ENCODE peak calls at places on chromosome 12, in nine cellular contexts. One of them, this sample, is unnamed.

GRCh38 chr12:18283776-18284175 is 22.5 kb downstream of the PIK3C2G start:
- DNase-seq in Panc1: no peak
- DNase-seq in A549: no peak
- DNase-seq in GM12878: no peak
- DNase-seq in HCT116: no peak
- DNase-seq in GM23338: peak
- DNase-seq in HepG2: no peak
- DNase-seq in SK-N-SH: no peak
- DNase-seq in K562: no peak
- DNase-seq in this sample: no peak

GRCh38 chr12:65195387-65196055 is 26.1 kb downstream of the LEMD3 start:
- DNase-seq in Panc1: no peak
- DNase-seq in A549: no peak
- DNase-seq in GM12878: no peak
- DNase-seq in HCT116: no peak
- DNase-seq in GM23338: peak
- DNase-seq in HepG2: no peak
- DNase-seq in SK-N-SH: no peak
- DNase-seq in K562: no peak
- DNase-seq in this sample: no peak

GRCh38 chr12:26271024-26271423 is 75.7 kb downstream of the SSPN start:
- DNase-seq in Panc1: no peak
- DNase-seq in A549: peak
- DNase-seq in GM12878: no peak
- DNase-seq in HCT116: no peak
- DNase-seq in GM23338: no peak
- DNase-seq in HepG2: no peak
- DNase-seq in SK-N-SH: no peak
- DNase-seq in K562: peak
- DNase-seq in this sample: no peak

GRCh38 chr12:10153271-10154144 is 18.4 kb downstream of the OLR1 start:
- DNase-seq in Panc1: no peak
- DNase-seq in A549: peak
- DNase-seq in GM12878: no peak
- DNase-seq in HCT116: peak
- DNase-seq in GM23338: peak
- DNase-seq in HepG2: peak
- DNase-seq in SK-N-SH: peak
- DNase-seq in K562: peak
- DNase-seq in this sample: peak

GRCh38 chr12:86261142-86261541 is 5.0 kb upstream of the MGAT4C start:
- DNase-seq in Panc1: no peak
- DNase-seq in A549: no peak
- DNase-seq in GM12878: no peak
- DNase-seq in HCT116: no peak
- DNase-seq in GM23338: no peak
- DNase-seq in HepG2: no peak
- DNase-seq in SK-N-SH: no peak
- DNase-seq in K562: no peak
- DNase-seq in this sample: no peak

GRCh38 chr12:59651230-59651920 is 55.5 kb downstream of the SLC16A7 start:
- DNase-seq in Panc1: no peak
- DNase-seq in A549: peak
- DNase-seq in GM12878: no peak
- DNase-seq in HCT116: no peak
- DNase-seq in GM23338: no peak
- DNase-seq in HepG2: peak
- DNase-seq in SK-N-SH: no peak
- DNase-seq in K562: no peak
- DNase-seq in this sample: no peak

GRCh38 chr12:18798445-18799139 is 60.7 kb downstream of the CAPZA3 start:
- DNase-seq in Panc1: no peak
- DNase-seq in A549: no peak
- DNase-seq in GM12878: no peak
- DNase-seq in HCT116: no peak
- DNase-seq in GM23338: no peak
- DNase-seq in HepG2: peak
- DNase-seq in SK-N-SH: no peak
- DNase-seq in K562: no peak
- DNase-seq in this sample: no peak

GRCh38 chr12:79058342-79058741 is 193.8 kb downstream of the SYT1 start:
- DNase-seq in Panc1: no peak
- DNase-seq in A549: peak
- DNase-seq in GM12878: no peak
- DNase-seq in HCT116: peak
- DNase-seq in GM23338: no peak
- DNase-seq in HepG2: peak
- DNase-seq in SK-N-SH: no peak
- DNase-seq in K562: no peak
- DNase-seq in this sample: no peak

GRCh38 chr12:101794574-101794973 is 36.2 kb downstream of the GNPTAB start:
- DNase-seq in Panc1: no peak
- DNase-seq in A549: no peak
- DNase-seq in GM12878: no peak
- DNase-seq in HCT116: no peak
- DNase-seq in GM23338: no peak
- DNase-seq in HepG2: no peak
- DNase-seq in SK-N-SH: no peak
- DNase-seq in K562: no peak
- DNase-seq in this sample: no peak

GRCh38 chr12:101792046-101792931 is 38.5 kb downstream of the GNPTAB start:
- DNase-seq in Panc1: no peak
- DNase-seq in A549: no peak
- DNase-seq in GM12878: no peak
- DNase-seq in HCT116: no peak
- DNase-seq in GM23338: peak
- DNase-seq in HepG2: no peak
- DNase-seq in SK-N-SH: peak
- DNase-seq in K562: no peak
- DNase-seq in this sample: no peak

GRCh38 chr12:101793401-101793800 is 37.4 kb downstream of the GNPTAB start:
- DNase-seq in Panc1: peak
- DNase-seq in A549: no peak
- DNase-seq in GM12878: peak
- DNase-seq in HCT116: no peak
- DNase-seq in GM23338: no peak
- DNase-seq in HepG2: no peak
- DNase-seq in SK-N-SH: no peak
- DNase-seq in K562: peak
- DNase-seq in this sample: no peak

GRCh38 chr12:101795013-101795412 is 35.7 kb downstream of the GNPTAB start:
- DNase-seq in Panc1: no peak
- DNase-seq in A549: no peak
- DNase-seq in GM12878: no peak
- DNase-seq in HCT116: no peak
- DNase-seq in GM23338: no peak
- DNase-seq in HepG2: no peak
- DNase-seq in SK-N-SH: no peak
- DNase-seq in K562: no peak
- DNase-seq in this sample: no peak

DNA sequence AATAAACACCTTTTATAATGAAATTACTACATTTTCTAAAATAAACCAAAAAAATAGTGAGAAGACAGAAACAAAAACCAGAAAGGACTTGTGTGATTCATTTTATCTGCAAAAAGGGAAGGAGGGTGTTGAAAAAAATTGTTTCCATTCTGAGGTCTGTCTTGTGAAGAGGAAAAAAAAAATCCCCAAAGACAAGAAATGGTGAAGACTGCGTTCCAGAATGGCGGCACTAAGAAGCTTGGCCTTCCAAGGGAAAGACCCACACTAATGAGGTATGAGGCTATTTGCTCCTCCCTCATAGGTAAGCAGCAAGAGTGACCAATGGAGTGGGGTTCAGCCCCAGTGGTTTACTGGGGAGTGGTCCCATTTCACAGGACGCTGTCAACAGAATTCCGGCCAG is 35.0 kb downstream of the GNPTAB start:
- DNase-seq in Panc1: no peak
- DNase-seq in A549: no peak
- DNase-seq in GM12878: no peak
- DNase-seq in HCT116: no peak
- DNase-seq in GM23338: peak
- DNase-seq in HepG2: no peak
- DNase-seq in SK-N-SH: no peak
- DNase-seq in K562: no peak
- DNase-seq in this sample: no peak
- TF ChIP-seq REST in Panc1: no peak
- TF ChIP-seq REST in A549: no peak
- TF ChIP-seq REST in GM12878: no peak
- TF ChIP-seq REST in HCT116: no peak
- TF ChIP-seq REST in GM23338: no peak
- TF ChIP-seq REST in HepG2: no peak
- TF ChIP-seq REST in SK-N-SH: no peak
- TF ChIP-seq REST in K562: no peak
- TF ChIP-seq REST in this sample: no peak

GRCh38 chr12:34396006-34396860 is 373.9 kb downstream of the ALG10 start:
- DNase-seq in Panc1: no peak
- DNase-seq in A549: no peak
- DNase-seq in GM12878: no peak
- DNase-seq in HCT116: no peak
- DNase-seq in GM23338: no peak
- DNase-seq in HepG2: no peak
- DNase-seq in SK-N-SH: peak
- DNase-seq in K562: no peak
- DNase-seq in this sample: no peak

GRCh38 chr12:34397591-34398365 is 375.5 kb downstream of the ALG10 start:
- DNase-seq in Panc1: no peak
- DNase-seq in A549: no peak
- DNase-seq in GM12878: no peak
- DNase-seq in HCT116: no peak
- DNase-seq in GM23338: no peak
- DNase-seq in HepG2: no peak
- DNase-seq in SK-N-SH: peak
- DNase-seq in K562: no peak
- DNase-seq in this sample: no peak

GRCh38 chr12:34398366-34398705 is 376.0 kb downstream of the ALG10 start:
- DNase-seq in Panc1: no peak
- DNase-seq in A549: no peak
- DNase-seq in GM12878: no peak
- DNase-seq in HCT116: no peak
- DNase-seq in GM23338: no peak
- DNase-seq in HepG2: no peak
- DNase-seq in SK-N-SH: peak
- DNase-seq in K562: no peak
- DNase-seq in this sample: no peak

GRCh38 chr12:34395056-34396005 is 373.0 kb downstream of the ALG10 start:
- DNase-seq in Panc1: no peak
- DNase-seq in A549: no peak
- DNase-seq in GM12878: no peak
- DNase-seq in HCT116: no peak
- DNase-seq in GM23338: no peak
- DNase-seq in HepG2: no peak
- DNase-seq in SK-N-SH: peak
- DNase-seq in K562: no peak
- DNase-seq in this sample: no peak

DNA sequence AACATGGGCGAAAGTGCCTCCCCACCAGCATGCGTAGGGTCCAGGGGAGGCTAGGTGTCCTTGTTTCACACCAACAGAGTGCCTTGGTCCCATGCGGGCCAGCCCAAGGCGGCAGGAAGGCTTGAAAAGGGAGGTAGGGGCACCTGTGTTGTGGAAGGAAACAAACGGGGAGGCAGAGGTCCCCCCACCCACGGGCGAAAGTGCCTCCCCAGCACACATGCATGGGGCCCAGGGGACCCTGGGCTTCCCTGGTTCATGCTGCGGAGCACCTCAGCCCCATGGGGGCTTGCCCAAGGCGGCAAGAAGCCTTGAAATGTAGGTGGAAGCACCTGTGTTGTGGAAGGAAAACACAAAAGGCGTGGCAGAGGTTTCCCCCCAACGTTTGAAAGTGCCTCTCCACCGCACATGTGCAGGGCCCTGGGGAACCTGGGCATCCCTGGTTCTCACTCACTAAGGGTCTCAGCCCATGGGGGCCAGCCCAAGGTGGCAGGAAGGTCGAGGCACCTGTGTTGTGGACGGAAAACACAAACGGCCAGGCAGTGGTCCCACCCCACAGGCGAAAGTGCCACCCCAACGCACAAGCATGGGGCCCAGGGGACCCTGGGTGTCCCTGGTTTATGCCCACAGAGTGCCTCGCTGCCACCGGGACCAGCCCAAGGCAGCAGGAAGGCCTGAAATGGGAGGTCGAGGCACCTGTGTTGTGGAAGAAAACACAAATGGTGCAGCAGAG is 374.7 kb downstream of the ALG10 start:
- DNase-seq in Panc1: no peak
- DNase-seq in A549: no peak
- DNase-seq in GM12878: no peak
- DNase-seq in HCT116: no peak
- DNase-seq in GM23338: no peak
- DNase-seq in HepG2: no peak
- DNase-seq in SK-N-SH: peak
- DNase-seq in K562: no peak
- DNase-seq in this sample: no peak
- TF ChIP-seq REST in Panc1: no peak
- TF ChIP-seq REST in A549: no peak
- TF ChIP-seq REST in GM12878: no peak
- TF ChIP-seq REST in HCT116: no peak
- TF ChIP-seq REST in GM23338: no peak
- TF ChIP-seq REST in HepG2: no peak
- TF ChIP-seq REST in SK-N-SH: no peak
- TF ChIP-seq REST in K562: no peak
- TF ChIP-seq REST in this sample: no peak

GRCh38 chr12:114311966-114312365 is 94.0 kb downstream of the TBX5 start:
- DNase-seq in Panc1: no peak
- DNase-seq in A549: no peak
- DNase-seq in GM12878: no peak
- DNase-seq in HCT116: no peak
- DNase-seq in GM23338: no peak
- DNase-seq in HepG2: no peak
- DNase-seq in SK-N-SH: no peak
- DNase-seq in K562: no peak
- DNase-seq in this sample: no peak
- TF ChIP-seq REST in Panc1: no peak
- TF ChIP-seq REST in A549: no peak
- TF ChIP-seq REST in GM12878: no peak
- TF ChIP-seq REST in HCT116: no peak
- TF ChIP-seq REST in GM23338: no peak
- TF ChIP-seq REST in HepG2: no peak
- TF ChIP-seq REST in SK-N-SH: no peak
- TF ChIP-seq REST in K562: no peak
- TF ChIP-seq REST in this sample: no peak

GRCh38 chr12:66779466-66779865 is 100.6 kb upstream of the GRIP1 start:
- DNase-seq in Panc1: no peak
- DNase-seq in A549: no peak
- DNase-seq in GM12878: no peak
- DNase-seq in HCT116: no peak
- DNase-seq in GM23338: no peak
- DNase-seq in HepG2: no peak
- DNase-seq in SK-N-SH: no peak
- DNase-seq in K562: no peak
- DNase-seq in this sample: no peak

GRCh38 chr12:66774921-66775320 is 96.0 kb upstream of the GRIP1 start:
- DNase-seq in Panc1: no peak
- DNase-seq in A549: no peak
- DNase-seq in GM12878: no peak
- DNase-seq in HCT116: no peak
- DNase-seq in GM23338: no peak
- DNase-seq in HepG2: no peak
- DNase-seq in SK-N-SH: no peak
- DNase-seq in K562: no peak
- DNase-seq in this sample: no peak

GRCh38 chr12:66775941-66776340 is 97.1 kb upstream of the GRIP1 start:
- DNase-seq in Panc1: no peak
- DNase-seq in A549: no peak
- DNase-seq in GM12878: no peak
- DNase-seq in HCT116: no peak
- DNase-seq in GM23338: no peak
- DNase-seq in HepG2: no peak
- DNase-seq in SK-N-SH: no peak
- DNase-seq in K562: no peak
- DNase-seq in this sample: no peak

DNA sequence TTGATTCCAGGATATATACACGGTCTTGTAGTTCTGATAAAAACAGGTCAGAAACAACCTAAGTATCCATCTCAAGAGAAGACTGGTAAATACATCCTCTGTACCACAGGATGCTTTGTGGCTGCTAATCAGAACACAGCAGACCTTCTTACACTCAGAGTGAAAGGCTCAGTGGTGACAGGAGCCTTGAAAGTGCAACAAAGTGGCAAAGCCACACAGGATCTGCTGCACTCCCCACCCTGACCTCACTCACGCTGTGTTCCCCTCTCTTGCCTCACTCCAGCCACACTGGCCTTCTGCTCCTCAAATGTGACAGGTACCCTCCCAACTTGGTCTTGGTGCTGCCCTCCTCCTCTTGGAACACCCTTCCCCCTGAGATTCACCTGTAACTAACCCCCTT is 98.1 kb upstream of the GRIP1 start:
- DNase-seq in Panc1: no peak
- DNase-seq in A549: no peak
- DNase-seq in GM12878: peak
- DNase-seq in HCT116: no peak
- DNase-seq in GM23338: no peak
- DNase-seq in HepG2: no peak
- DNase-seq in SK-N-SH: no peak
- DNase-seq in K562: no peak
- DNase-seq in this sample: no peak
- TF ChIP-seq REST in Panc1: no peak
- TF ChIP-seq REST in A549: no peak
- TF ChIP-seq REST in GM12878: no peak
- TF ChIP-seq REST in HCT116: no peak
- TF ChIP-seq REST in GM23338: no peak
- TF ChIP-seq REST in HepG2: no peak
- TF ChIP-seq REST in SK-N-SH: no peak
- TF ChIP-seq REST in K562: no peak
- TF ChIP-seq REST in this sample: no peak

This sample was measured in HL-60.